ENCODE peak calls at places on chromosome 17, in ten cellular contexts. A is NCI-H1930; O is HFFc6; I is HuH-7; J is effector CD4-positive, alpha-beta T cell; C is T-helper 2 cell; D is CD8-positive, alpha-beta T cell; L is NCI-H1092; X is GM04503; Z is activated CD4-positive, alpha-beta T cell treated with anti-CD3 and anti-CD28 coated beads for 48 hours. N is an unnamed sample.

GRCh38 chr17:48429156-48429555 is 858 bp downstream of the SKAP1 start:
- DNase-seq in A (peak), O (no peak), I (no peak), J (peak), C (no peak), D (no peak), L (no peak), X (no peak), Z (peak), N (no peak)

GRCh38 chr17:9209781-9210370 is 188.6 kb downstream of the NTN1 start:
- DNase-seq in A (no peak), O (no peak), I (no peak), J (no peak), C (no peak), D (no peak), L (no peak), X (no peak), Z (no peak), N (no peak)

GRCh38 chr17:82019905-82020873 is 2.5 kb downstream of the CENPX start:
- DNase-seq in A (peak), O (no peak), I (peak), J (peak), C (peak), D (peak), L (no peak), X (no peak), Z (peak), N (no peak)

GRCh38 chr17:43720311-43721060 is 38.1 kb downstream of the SOST start:
- DNase-seq in A (peak), O (peak), I (peak), J (peak), C (peak), D (peak), L (peak), X (no peak), Z (peak), N (peak)

GRCh38 chr17:77864234-77865108 is 94.0 kb upstream of the TNRC6C start:
- DNase-seq in A (no peak), O (no peak), I (no peak), J (no peak), C (no peak), D (no peak), L (no peak), X (no peak), Z (no peak), N (no peak)

GRCh38 chr17:7014995-7015586 is 2.7 kb downstream of the RNASEK start:
- DNase-seq in A (no peak), O (peak), I (peak), J (peak), C (peak), D (peak), L (no peak), X (no peak), Z (peak), N (peak)

GRCh38 chr17:18994626-18995025 is 9.9 kb downstream of the FAM83G start:
- DNase-seq in A (no peak), O (no peak), I (no peak), J (no peak), C (no peak), D (no peak), L (no peak), X (no peak), Z (no peak), N (no peak)

GRCh38 chr17:72373910-72374741 is 253.3 kb downstream of the SOX9 start:
- DNase-seq in A (no peak), O (no peak), I (no peak), J (no peak), C (no peak), D (no peak), L (peak), X (no peak), Z (no peak), N (peak)

GRCh38 chr17:82003411-82004381 is 19.0 kb downstream of the CENPX start:
- DNase-seq in A (no peak), O (peak), I (no peak), J (no peak), C (no peak), D (no peak), L (no peak), X (peak), Z (peak), N (peak)

GRCh38 chr17:77535892-77536291 is 395.1 kb downstream of the SEC14L1 start:
- DNase-seq in A (no peak), O (no peak), I (no peak), J (no peak), C (no peak), D (no peak), L (no peak), X (no peak), Z (no peak), N (no peak)

GRCh38 chr17:3956558-3956957 is 7.7 kb downstream of the ATP2A3 start:
- DNase-seq in A (no peak), O (no peak), I (no peak), J (no peak), C (no peak), D (no peak), L (no peak), X (no peak), Z (no peak), N (no peak)

GRCh38 chr17:50094243-50094752 is 853 bp upstream of the PDK2 start:
- DNase-seq in A (peak), O (peak), I (peak), J (peak), C (peak), D (peak), L (peak), X (peak), Z (peak), N (peak)

GRCh38 chr17:29758255-29758654 is 135.5 kb upstream of the CORO6 start:
- DNase-seq in A (no peak), O (no peak), I (no peak), J (no peak), C (no peak), D (no peak), L (no peak), X (no peak), Z (no peak), N (no peak)

GRCh38 chr17:75742337-75742736 is 21.1 kb downstream of the ITGB4 start:
- DNase-seq in A (no peak), O (no peak), I (no peak), J (no peak), C (no peak), D (no peak), L (no peak), X (no peak), Z (no peak), N (no peak)

GRCh38 chr17:74303300-74303699 is 22.7 kb upstream of the KIF19 start:
- DNase-seq in A (no peak), O (no peak), I (no peak), J (no peak), C (no peak), D (no peak), L (no peak), X (no peak), Z (no peak), N (no peak)

GRCh38 chr17:56543280-56543679 is 50.2 kb upstream of the NOG start:
- DNase-seq in A (no peak), O (no peak), I (no peak), J (no peak), C (no peak), D (no peak), L (no peak), X (no peak), Z (no peak), N (no peak)

GRCh38 chr17:33651631-33652030 is 358.5 kb upstream of the ASIC2 start:
- DNase-seq in A (no peak), O (no peak), I (no peak), J (no peak), C (no peak), D (no peak), L (no peak), X (no peak), Z (no peak), N (no peak)

GRCh38 chr17:67246648-67247415 is 1.8 kb upstream of the HELZ start:
- DNase-seq in A (no peak), O (peak), I (peak), J (peak), C (no peak), D (peak), L (no peak), X (no peak), Z (peak), N (peak)

GRCh38 chr17:49708515-49709161 is 874 bp upstream of the SLC35B1 start:
- DNase-seq in A (no peak), O (no peak), I (no peak), J (no peak), C (no peak), D (no peak), L (no peak), X (no peak), Z (peak), N (no peak)

GRCh38 chr17:6376901-6377300 is 58.0 kb downstream of the AIPL1 start:
- DNase-seq in A (no peak), O (no peak), I (no peak), J (no peak), C (no peak), D (no peak), L (no peak), X (no peak), Z (no peak), N (no peak)

GRCh38 chr17:60077226-60077625 is 1.5 kb downstream of the HEATR6 start:
- DNase-seq in A (no peak), O (no peak), I (no peak), J (no peak), C (no peak), D (no peak), L (no peak), X (no peak), Z (no peak), N (peak)

GRCh38 chr17:350706-351435 is 1.7 kb downstream of the RPH3AL start:
- DNase-seq in A (no peak), O (peak), I (peak), J (no peak), C (no peak), D (no peak), L (no peak), X (peak), Z (no peak), N (no peak)

GRCh38 chr17:45703806-45704205 is 80.3 kb upstream of the CRHR1 start:
- DNase-seq in A (no peak), O (no peak), I (no peak), J (no peak), C (no peak), D (no peak), L (no peak), X (no peak), Z (no peak), N (no peak)

GRCh38 chr17:2111691-2112090 is 56.8 kb downstream of the HIC1 start:
- DNase-seq in A (no peak), O (peak), I (no peak), J (no peak), C (no peak), D (no peak), L (no peak), X (no peak), Z (no peak), N (peak)

GRCh38 chr17:37133131-37133530 is 184.4 kb downstream of the AATF start:
- DNase-seq in A (no peak), O (no peak), I (no peak), J (no peak), C (no peak), D (no peak), L (no peak), X (peak), Z (no peak), N (no peak)

GRCh38 chr17:55140751-55141150 is 124.0 kb upstream of the HLF start:
- DNase-seq in A (no peak), O (no peak), I (no peak), J (no peak), C (no peak), D (no peak), L (no peak), X (no peak), Z (no peak), N (no peak)

N was measured in astrocyte of the spinal cord.